ENCODE peak calls at places on chromosome 3, in seven cellular contexts. F is AG04450; Q is hepatocyte; M is foreskin keratinocyte; Y is neural progenitor cell; B is CD4-positive, alpha-beta T cell; I is RWPE2. W is an unnamed sample.

GRCh38 chr3:63565220-63565619 is 87.3 kb upstream of the SNTN start:
- DNase-seq in Q (no peak), F (no peak), M (no peak), Y (no peak), I (no peak), B (no peak), W (no peak)

GRCh38 chr3:52302426-52303185 is 13.5 kb upstream of the DNAH1 start:
- DNase-seq in M (no peak), Y (peak; percentile 73), B (no peak), I (no peak), F (no peak), Q (no peak), W (no peak)

GRCh38 chr3:101809178-101810022 is 30.4 kb downstream of the NXPE3 start:
- DNase-seq in B (peak; percentile 20), I (no peak), Q (peak; percentile 67), M (no peak), Y (peak; percentile 65), F (no peak), W (peak; percentile 25)

GRCh38 chr3:35422826-35423601 is 216.3 kb upstream of the ARPP21 start:
- DNase-seq in B (no peak), F (no peak), I (no peak), Q (no peak), Y (no peak), M (no peak), W (no peak)

GRCh38 chr3:160999268-160999667 is 105.9 kb downstream of the B3GALNT1 start:
- DNase-seq in I (no peak), F (no peak), Q (no peak), Y (no peak), B (no peak), M (peak; percentile 23), W (no peak)

GRCh38 chr3:83093222-83093572 is 1331.8 kb upstream of the GBE1 start:
- DNase-seq in I (no peak), Y (no peak), F (no peak), B (no peak), M (no peak), Q (no peak), W (no peak)

GRCh38 chr3:115835946-115836345 is 212.6 kb downstream of the GAP43 start:
- DNase-seq in I (no peak), B (no peak), Y (no peak), Q (no peak), M (no peak), F (no peak), W (no peak)

GRCh38 chr3:171428892-171429291 is 31.3 kb downstream of the TNIK start:
- DNase-seq in Q (no peak), F (no peak), B (no peak), I (no peak), Y (no peak), M (no peak), W (no peak)

GRCh38 chr3:53166206-53166605 is 5.2 kb downstream of the PRKCD start:
- DNase-seq in Q (no peak), F (no peak), I (no peak), M (no peak), B (no peak), Y (no peak), W (no peak)

GRCh38 chr3:94049267-94049666 is 13.4 kb downstream of the DHFR2 start:
- DNase-seq in F (no peak), Q (no peak), I (no peak), Y (no peak), B (no peak), M (no peak), W (no peak)

GRCh38 chr3:101849714-101850326 is 506 bp downstream of the NFKBIZ start:
- DNase-seq in Y (peak; percentile 74), Q (no peak), F (no peak), I (peak; percentile 57), B (peak; percentile 57), M (no peak), W (peak; percentile 45)

GRCh38 chr3:30135190-30135589 is 471.2 kb upstream of the TGFBR2 start:
- DNase-seq in F (no peak), I (no peak), M (no peak), Q (no peak), B (no peak), Y (no peak), W (no peak)
- TF ChIP-seq CTCF in F (no peak), I (peak; percentile 51), M (peak; percentile 33), Q (peak; percentile 11), B (no peak), Y (peak; percentile 12), W (no peak)

GRCh38 chr3:74268753-74269152 is 345.7 kb downstream of the CNTN3 start:
- DNase-seq in I (no peak), M (no peak), Q (no peak), Y (no peak), F (no peak), B (no peak), W (no peak)
- H3K27ac ChIP-seq in I (no peak overlapping the region), M (no peak overlapping the region), Q (no peak overlapping the region), Y (no peak overlapping the region), F (no peak overlapping the region), B (no peak overlapping the region), W (no peak overlapping the region)

GRCh38 chr3:137759505-137759904 is 4.6 kb upstream of the SOX14 start:
- DNase-seq in Q (no peak), F (no peak), B (no peak), I (no peak), Y (no peak), M (no peak), W (no peak)
- H3K27me3 ChIP-seq in Q (peaks cover 68% of the 10 kb centered on the region), F (peaks cover 43% of the 10 kb centered on the region), B (peaks cover 42% of the 10 kb centered on the region), I (peaks cover 56% of the 10 kb centered on the region), Y (peaks cover 82% of the 10 kb centered on the region), M (peaks cover 56% of the 10 kb centered on the region), W (peaks cover 50% of the 10 kb centered on the region)

GRCh38 chr3:108610651-108611050 is 21.1 kb downstream of the DZIP3 start:
- DNase-seq in B (no peak), M (no peak), Y (no peak), I (no peak), Q (no peak), F (no peak), W (no peak)

GRCh38 chr3:108605491-108605890 is 16.0 kb downstream of the DZIP3 start:
- DNase-seq in F (no peak), M (no peak), B (no peak), Q (no peak), Y (no peak), I (no peak), W (no peak)

GRCh38 chr3:108605028-108605427 is 15.5 kb downstream of the DZIP3 start:
- DNase-seq in B (no peak), M (no peak), Y (no peak), Q (no peak), F (no peak), I (no peak), W (no peak)

GRCh38 chr3:108603689-108604088 is 14.2 kb downstream of the DZIP3 start:
- DNase-seq in Y (no peak), F (no peak), Q (no peak), M (no peak), B (no peak), I (no peak), W (no peak)

DNA sequence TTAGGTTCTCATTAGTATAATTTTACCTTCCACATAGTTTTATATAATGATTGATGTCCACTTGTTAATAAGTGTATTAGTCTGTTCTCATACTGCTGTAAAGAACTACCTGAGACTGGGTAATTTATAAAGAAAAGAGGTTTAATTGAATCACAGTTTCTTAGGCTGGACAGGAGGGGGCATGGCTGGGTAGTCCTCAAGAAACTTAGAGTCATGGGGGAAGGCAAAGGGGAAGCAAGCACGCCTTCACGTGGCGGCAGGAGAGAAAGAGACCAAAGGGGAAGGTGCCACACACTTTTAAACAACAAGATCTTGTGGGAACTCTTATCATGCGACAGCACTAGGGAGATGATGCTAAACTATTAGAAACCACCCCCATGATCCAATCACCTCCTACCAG is 19.2 kb downstream of the DZIP3 start:
- DNase-seq in F (no peak), Y (peak; percentile 31), M (no peak), I (no peak), Q (no peak), B (no peak), W (no peak)
- TF ChIP-seq CTCF in F (no peak), Y (peak; percentile 35), M (no peak), I (no peak), Q (no peak), B (no peak), W (no peak)

DNA sequence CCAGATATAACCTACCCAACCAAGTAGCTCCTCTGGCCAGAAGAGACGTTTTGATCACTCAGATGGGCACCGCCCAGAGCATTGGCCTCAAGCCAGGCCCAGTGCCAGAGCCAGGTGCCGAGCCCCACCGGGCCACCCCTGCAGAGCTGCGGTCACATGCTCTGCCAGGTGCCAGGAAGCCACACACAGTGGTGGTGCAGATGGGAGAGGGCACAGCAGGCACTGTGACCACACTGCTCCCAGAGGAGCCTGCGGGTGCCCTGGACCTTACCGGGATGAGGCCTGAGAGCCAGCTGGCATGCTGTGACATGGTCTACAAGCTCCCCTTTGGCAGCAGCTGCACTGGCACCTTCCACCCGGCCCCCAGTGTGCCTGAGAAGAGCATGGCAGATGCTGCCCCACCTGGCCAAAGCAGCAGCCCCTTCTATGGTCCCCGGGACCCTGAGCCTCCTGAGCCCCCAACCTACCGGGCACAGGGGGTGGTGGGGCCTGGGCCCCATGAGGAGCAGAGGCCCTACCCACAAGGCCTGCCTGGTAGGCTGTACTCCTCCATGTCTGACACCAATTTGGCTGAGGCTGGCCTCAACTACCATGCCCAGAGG is 19.1 kb upstream of the APEH start:
- DNase-seq in I (no peak), M (no peak), F (no peak), Q (no peak), Y (no peak), B (no peak), W (no peak)
- H3K27ac ChIP-seq in I (no peak overlapping the region), M (no peak overlapping the region), F (no peak overlapping the region), Q (no peak overlapping the region), Y (no peak overlapping the region), B (no peak overlapping the region), W (no peak overlapping the region)

DNA sequence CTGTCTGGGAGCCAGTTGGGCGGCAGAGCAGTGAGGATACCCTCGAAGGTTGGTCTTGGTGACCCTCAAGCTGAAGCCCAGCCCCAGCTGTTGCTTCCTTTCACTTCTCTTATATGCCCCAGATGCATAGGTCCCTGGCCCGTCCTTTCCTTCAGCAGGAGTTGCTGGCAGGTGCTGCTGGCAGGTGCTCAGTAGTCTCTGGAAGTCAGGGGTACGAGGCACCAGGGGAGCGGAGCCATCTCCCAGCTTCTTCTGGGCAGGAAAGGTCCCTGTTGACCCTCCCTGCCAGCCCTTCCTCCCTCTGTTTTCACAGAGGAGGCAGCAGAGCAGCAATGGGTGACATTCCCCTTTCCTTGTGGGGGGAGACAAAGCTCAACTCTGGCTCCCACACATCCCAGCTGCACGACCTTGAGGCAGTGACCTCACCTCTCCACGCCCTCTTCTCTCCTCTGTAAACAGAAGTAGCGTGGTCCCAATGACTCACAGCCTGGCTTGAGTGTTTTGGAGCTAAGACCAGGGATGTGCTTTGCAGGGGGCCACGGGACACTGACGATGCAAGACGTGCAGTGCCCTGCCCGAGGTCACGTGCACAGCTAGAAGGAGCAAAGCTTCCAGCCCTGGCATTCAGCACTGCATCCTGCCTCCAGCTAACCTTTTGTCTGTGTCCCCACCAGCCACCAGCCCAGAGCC is 49.6 kb downstream of the SLC6A6 start:
- DNase-seq in I (no peak), F (peak; percentile 92), Y (no peak), Q (peak; percentile 82), B (no peak), M (no peak), W (peak; percentile 95)
- H3K27me3 ChIP-seq in I (no peaks in the 10 kb centered on the region), F (no peaks in the 10 kb centered on the region), Y (no peaks in the 10 kb centered on the region), Q (no peaks in the 10 kb centered on the region), B (no peaks in the 10 kb centered on the region), M (no peaks in the 10 kb centered on the region), W (no peaks in the 10 kb centered on the region)